ENCODE peak calls at places on chromosomes 11 and 22, in four cellular contexts. One of them, this sample, is unnamed. For H3K9me3, the result is how much of the 10 kb centered on the place peaks cover.

GRCh38 chr11:125245299-125245698 is 80.7 kb downstream of the PKNOX2 start:
- ATAC-seq in HCT116: no peak
- ATAC-seq in K562: no peak
- ATAC-seq in HepG2: no peak
- ATAC-seq in this sample: peak

GRCh38 chr11:33044281-33044680 is 4.9 kb downstream of the TCP11L1 start:
- ATAC-seq in HCT116: no peak
- ATAC-seq in HepG2: no peak
- ATAC-seq in K562: no peak
- ATAC-seq in this sample: no peak

GRCh38 chr11:28461338-28461737 is 353.1 kb downstream of the METTL15 start:
- ATAC-seq in HepG2: no peak
- ATAC-seq in K562: no peak
- ATAC-seq in HCT116: no peak
- ATAC-seq in this sample: peak

GRCh38 chr22:35930933-35931332 is 97.7 kb downstream of the RBFOX2 start:
- ATAC-seq in HCT116: peak
- ATAC-seq in HepG2: peak
- ATAC-seq in K562: peak
- ATAC-seq in this sample: peak

GRCh38 chr11:726278-726915 is 20.4 kb downstream of the EPS8L2 start:
- ATAC-seq in HepG2: no peak
- ATAC-seq in K562: peak
- ATAC-seq in HCT116: no peak
- ATAC-seq in this sample: no peak

GRCh38 chr11:57071829-57072228 is 83.1 kb downstream of the OR5AK2 start:
- ATAC-seq in K562: no peak
- ATAC-seq in HCT116: no peak
- ATAC-seq in HepG2: no peak
- ATAC-seq in this sample: no peak

GRCh38 chr11:35318977-35319925 is 100.1 kb downstream of the SLC1A2 start:
- ATAC-seq in HCT116: no peak
- ATAC-seq in K562: no peak
- ATAC-seq in HepG2: no peak
- ATAC-seq in this sample: no peak

GRCh38 chr11:70751142-70751734 is 352.9 kb downstream of the CTTN start:
- ATAC-seq in HCT116: no peak
- ATAC-seq in K562: no peak
- ATAC-seq in HepG2: no peak
- ATAC-seq in this sample: no peak

GRCh38 chr11:44831605-44832394 is 105.0 kb downstream of the TSPAN18 start:
- ATAC-seq in K562: no peak
- ATAC-seq in HepG2: no peak
- ATAC-seq in HCT116: no peak
- ATAC-seq in this sample: no peak

GRCh38 chr11:19714387-19715363 is 2.0 kb downstream of the NAV2 start:
- ATAC-seq in K562: no peak
- ATAC-seq in HCT116: no peak
- ATAC-seq in HepG2: no peak
- ATAC-seq in this sample: peak

GRCh38 chr11:37988031-37988430 is 1390.0 kb upstream of the RAG2 start:
- ATAC-seq in HepG2: no peak
- ATAC-seq in K562: no peak
- ATAC-seq in HCT116: no peak
- ATAC-seq in this sample: peak

GRCh38 chr22:23834830-23835772 is 3.7 kb downstream of the DERL3 start:
- ATAC-seq in HCT116: no peak
- ATAC-seq in HepG2: no peak
- ATAC-seq in K562: no peak
- ATAC-seq in this sample: no peak

GRCh38 chr11:62508336-62509058 is 38.1 kb downstream of the AHNAK start:
- ATAC-seq in HCT116: peak
- ATAC-seq in HepG2: peak
- ATAC-seq in K562: peak
- ATAC-seq in this sample: peak

GRCh38 chr11:113667801-113668200 is 38.3 kb downstream of the TMPRSS5 start:
- ATAC-seq in HCT116: no peak
- ATAC-seq in HepG2: no peak
- ATAC-seq in K562: no peak
- ATAC-seq in this sample: no peak

GRCh38 chr22:41933411-41934177 is 7.0 kb upstream of the TNFRSF13C start:
- ATAC-seq in HCT116: peak
- ATAC-seq in HepG2: no peak
- ATAC-seq in K562: no peak
- ATAC-seq in this sample: no peak

GRCh38 chr11:7518811-7519562 is 5.2 kb downstream of the PPFIBP2 start:
- ATAC-seq in HepG2: no peak
- ATAC-seq in HCT116: no peak
- ATAC-seq in K562: no peak
- ATAC-seq in this sample: no peak

GRCh38 chr11:60978546-60979380 is 7.3 kb downstream of the CD6 start:
- ATAC-seq in K562: no peak
- ATAC-seq in HCT116: no peak
- ATAC-seq in HepG2: no peak
- ATAC-seq in this sample: no peak

GRCh38 chr22:27669798-27670599 is 131.6 kb downstream of the MN1 start:
- ATAC-seq in HepG2: peak
- ATAC-seq in HCT116: peak
- ATAC-seq in K562: no peak
- ATAC-seq in this sample: no peak

GRCh38 chr11:74905326-74905725 is 43.6 kb downstream of the XRRA1 start:
- ATAC-seq in K562: no peak
- ATAC-seq in HCT116: no peak
- ATAC-seq in HepG2: no peak
- ATAC-seq in this sample: no peak

GRCh38 chr11:63904743-63905142 is 12.2 kb downstream of the RCOR2 start:
- ATAC-seq in HCT116: no peak
- ATAC-seq in HepG2: no peak
- ATAC-seq in K562: no peak
- ATAC-seq in this sample: no peak

GRCh38 chr11:12458042-12458441 is 80.7 kb downstream of the PARVA start:
- ATAC-seq in HCT116: no peak
- ATAC-seq in K562: no peak
- ATAC-seq in HepG2: no peak
- ATAC-seq in this sample: peak

GRCh38 chr22:45689195-45689594 is 17.6 kb downstream of the ATXN10 start:
- ATAC-seq in HCT116: peak
- ATAC-seq in HepG2: no peak
- ATAC-seq in K562: peak
- ATAC-seq in this sample: no peak

GRCh38 chr22:17390087-17390486 is 20.8 kb downstream of the CECR2 start:
- ATAC-seq in HCT116: no peak
- ATAC-seq in K562: no peak
- ATAC-seq in HepG2: no peak
- ATAC-seq in this sample: no peak

GRCh38 chr11:33634291-33634834 is 66.3 kb downstream of the C11orf91 start:
- ATAC-seq in HCT116: peak
- ATAC-seq in K562: no peak
- ATAC-seq in HepG2: peak
- ATAC-seq in this sample: no peak

GRCh38 chr11:94968334-94968958 is 4.9 kb downstream of the CWC15 start:
- ATAC-seq in K562: no peak
- ATAC-seq in HepG2: no peak
- ATAC-seq in HCT116: no peak
- ATAC-seq in this sample: no peak

GRCh38 chr11:113697798-113698407 is 8.2 kb downstream of the TMPRSS5 start:
- ATAC-seq in K562: peak
- ATAC-seq in HepG2: no peak
- ATAC-seq in HCT116: no peak
- ATAC-seq in this sample: no peak

GRCh38 chr11:17369094-17369493 is 17.5 kb downstream of the NCR3LG1 start:
- ATAC-seq in HepG2: no peak
- ATAC-seq in K562: no peak
- ATAC-seq in HCT116: no peak
- ATAC-seq in this sample: no peak
- H3K9me3 ChIP-seq in HepG2: half or more
- H3K9me3 ChIP-seq in K562: under half
- H3K9me3 ChIP-seq in HCT116: under half
- H3K9me3 ChIP-seq in this sample: half or more

DNA sequence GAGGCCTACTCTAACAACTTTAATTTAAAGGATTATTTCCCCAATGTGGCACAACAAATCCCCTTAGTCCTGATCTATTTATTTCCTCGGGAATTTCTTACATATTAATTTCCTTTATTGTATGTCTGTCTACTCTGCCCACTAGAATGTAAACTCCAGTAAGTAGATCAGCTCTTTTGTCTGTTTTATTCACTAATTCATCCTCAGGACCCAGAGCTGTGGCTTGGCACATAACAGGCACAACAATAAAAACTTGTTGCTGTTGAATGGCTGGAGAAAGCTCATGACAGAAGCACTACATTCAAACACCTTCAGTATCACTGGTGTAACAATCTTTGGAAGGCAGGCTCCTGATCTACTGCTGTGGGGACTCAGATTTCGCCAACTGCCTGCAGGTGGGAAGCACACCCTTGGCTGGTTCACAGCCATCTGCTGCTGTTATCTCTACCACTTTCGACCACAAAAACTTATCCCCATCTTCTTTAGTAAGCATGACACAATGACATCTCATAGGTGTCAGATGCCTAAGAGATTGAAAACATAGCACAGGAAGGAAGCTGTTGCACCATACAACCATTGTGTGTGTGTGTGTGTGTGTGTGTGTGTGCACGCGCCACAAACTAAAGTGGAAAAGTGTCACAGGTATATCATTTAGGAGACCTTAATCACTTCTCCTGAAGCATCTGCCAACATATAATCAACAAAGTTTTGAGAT is 11.9 kb downstream of the HIRA start:
- ATAC-seq in HepG2: no peak
- ATAC-seq in K562: peak
- ATAC-seq in HCT116: no peak
- ATAC-seq in this sample: no peak
- TF ChIP-seq POLR2AphosphoS5 in HepG2: no peak
- TF ChIP-seq POLR2AphosphoS5 in K562: no peak
- TF ChIP-seq POLR2AphosphoS5 in HCT116: no peak
- TF ChIP-seq POLR2AphosphoS5 in this sample: no peak

DNA sequence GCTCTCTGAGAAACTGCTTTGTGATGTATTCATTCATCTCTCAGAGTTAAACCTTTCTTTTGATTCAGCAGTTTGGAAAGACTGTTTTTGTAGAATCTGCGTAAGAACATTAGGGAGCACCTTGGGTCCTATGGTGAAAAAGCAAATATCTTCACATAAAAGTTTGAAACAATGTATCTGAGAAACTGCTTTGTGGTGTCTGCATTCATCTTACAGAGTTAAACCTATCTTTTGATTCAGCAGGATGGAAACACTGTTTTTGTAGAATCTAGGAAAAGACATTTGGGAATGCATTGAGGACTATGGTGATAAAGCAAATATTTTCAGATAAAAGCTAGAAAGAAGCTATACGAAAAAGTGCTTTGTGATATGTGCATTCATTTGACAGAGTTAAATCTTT is 361.3 kb downstream of the OR4C45 start:
- ATAC-seq in HCT116: no peak
- ATAC-seq in K562: no peak
- ATAC-seq in HepG2: no peak
- ATAC-seq in this sample: no peak
- H3K9me3 ChIP-seq in HCT116: under half
- H3K9me3 ChIP-seq in K562: under half
- H3K9me3 ChIP-seq in HepG2: half or more
- H3K9me3 ChIP-seq in this sample: half or more

GRCh38 chr11:10930961-10931760 is 73.3 kb upstream of the ZBED5 start:
- ATAC-seq in HepG2: peak
- ATAC-seq in K562: peak
- ATAC-seq in HCT116: peak
- ATAC-seq in this sample: peak
- TF ChIP-seq POLR2AphosphoS5 in HepG2: no peak
- TF ChIP-seq POLR2AphosphoS5 in K562: no peak
- TF ChIP-seq POLR2AphosphoS5 in HCT116: peak
- TF ChIP-seq POLR2AphosphoS5 in this sample: peak

GRCh38 chr11:100972046-100972445 is 157.6 kb downstream of the PGR start:
- ATAC-seq in HCT116: no peak
- ATAC-seq in HepG2: no peak
- ATAC-seq in K562: no peak
- ATAC-seq in this sample: no peak

GRCh38 chr11:100970273-100971164 is 159.1 kb downstream of the PGR start:
- ATAC-seq in K562: peak
- ATAC-seq in HepG2: no peak
- ATAC-seq in HCT116: no peak
- ATAC-seq in this sample: no peak

GRCh38 chr11:100966366-100966765 is 163.2 kb downstream of the PGR start:
- ATAC-seq in K562: no peak
- ATAC-seq in HCT116: no peak
- ATAC-seq in HepG2: no peak
- ATAC-seq in this sample: no peak

GRCh38 chr11:100965346-100965745 is 164.3 kb downstream of the PGR start:
- ATAC-seq in K562: no peak
- ATAC-seq in HepG2: no peak
- ATAC-seq in HCT116: no peak
- ATAC-seq in this sample: no peak

DNA sequence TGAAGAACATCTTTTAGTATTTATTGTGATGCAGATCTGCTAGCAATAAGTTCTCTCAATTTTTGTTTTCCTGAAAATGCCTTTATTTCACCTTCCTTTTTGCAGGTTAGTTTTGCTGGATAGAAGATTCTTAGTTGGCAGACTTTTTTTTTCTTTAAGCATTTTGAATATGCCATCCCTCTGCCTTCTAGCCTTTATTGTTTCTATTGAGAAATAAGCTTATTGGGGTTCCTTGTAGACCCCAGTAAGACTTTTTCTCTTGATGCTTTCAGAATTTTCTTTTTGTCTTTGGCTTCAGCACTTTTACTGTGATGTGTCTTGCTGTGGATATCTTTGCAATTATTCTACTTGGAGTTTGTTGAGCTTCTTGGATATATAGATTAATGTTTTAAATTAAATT is 160.6 kb downstream of the PGR start:
- ATAC-seq in HCT116: no peak
- ATAC-seq in HepG2: no peak
- ATAC-seq in K562: no peak
- ATAC-seq in this sample: no peak
- H3K9me3 ChIP-seq in HCT116: under half
- H3K9me3 ChIP-seq in HepG2: under half
- H3K9me3 ChIP-seq in K562: under half
- H3K9me3 ChIP-seq in this sample: under half

GRCh38 chr22:32055069-32055468 is 12.0 kb downstream of the SLC5A1 start:
- ATAC-seq in K562: no peak
- ATAC-seq in HCT116: no peak
- ATAC-seq in HepG2: no peak
- ATAC-seq in this sample: no peak
- TF ChIP-seq POLR2AphosphoS5 in K562: no peak
- TF ChIP-seq POLR2AphosphoS5 in HCT116: no peak
- TF ChIP-seq POLR2AphosphoS5 in HepG2: no peak
- TF ChIP-seq POLR2AphosphoS5 in this sample: no peak

GRCh38 chr11:41921991-41922390 is 462.5 kb upstream of the LRRC4C start:
- ATAC-seq in HepG2: no peak
- ATAC-seq in HCT116: no peak
- ATAC-seq in K562: no peak
- ATAC-seq in this sample: no peak

GRCh38 chr11:41920374-41920773 is 460.9 kb upstream of the LRRC4C start:
- ATAC-seq in HepG2: no peak
- ATAC-seq in HCT116: no peak
- ATAC-seq in K562: no peak
- ATAC-seq in this sample: no peak

GRCh38 chr11:41917900-41918299 is 458.4 kb upstream of the LRRC4C start:
- ATAC-seq in HepG2: no peak
- ATAC-seq in HCT116: no peak
- ATAC-seq in K562: no peak
- ATAC-seq in this sample: no peak
- H3K9me3 ChIP-seq in HepG2: half or more
- H3K9me3 ChIP-seq in HCT116: under half
- H3K9me3 ChIP-seq in K562: under half
- H3K9me3 ChIP-seq in this sample: under half